ENCODE peak calls at places on chromosomes 12 and 14, in four cellular contexts. One of them, this sample, is unnamed.

GRCh38 chr12:69908208-69908607 is 83.2 kb downstream of the MYRFL start:
- DNase-seq in heart left ventricle: no peak
- DNase-seq in pancreas: no peak
- DNase-seq in gastrocnemius medialis: no peak
- DNase-seq in this sample: no peak

GRCh38 chr12:9349888-9350885 is 142.0 kb upstream of the PZP start:
- DNase-seq in pancreas: no peak
- DNase-seq in heart left ventricle: no peak
- DNase-seq in gastrocnemius medialis: no peak
- DNase-seq in this sample: no peak

GRCh38 chr12:112243255-112243965 is 118.0 kb downstream of the TRAFD1 start:
- DNase-seq in pancreas: no peak
- DNase-seq in heart left ventricle: no peak
- DNase-seq in gastrocnemius medialis: no peak
- DNase-seq in this sample: no peak

GRCh38 chr12:132185698-132186097 is 41.4 kb downstream of the NOC4L start:
- DNase-seq in pancreas: no peak
- DNase-seq in heart left ventricle: no peak
- DNase-seq in gastrocnemius medialis: no peak
- DNase-seq in this sample: no peak

GRCh38 chr12:88408828-88409227 is 171.4 kb downstream of the KITLG start:
- DNase-seq in gastrocnemius medialis: no peak
- DNase-seq in heart left ventricle: no peak
- DNase-seq in pancreas: no peak
- DNase-seq in this sample: no peak

GRCh38 chr14:53786045-53786444 is 170.6 kb downstream of the BMP4 start:
- DNase-seq in heart left ventricle: no peak
- DNase-seq in pancreas: no peak
- DNase-seq in gastrocnemius medialis: no peak
- DNase-seq in this sample: no peak

GRCh38 chr12:6476496-6476895 is 6.0 kb upstream of the VAMP1 start:
- DNase-seq in pancreas: no peak
- DNase-seq in heart left ventricle: no peak
- DNase-seq in gastrocnemius medialis: no peak
- DNase-seq in this sample: no peak

GRCh38 chr12:40238221-40238902 is 13.6 kb downstream of the LRRK2 start:
- DNase-seq in pancreas: no peak
- DNase-seq in heart left ventricle: no peak
- DNase-seq in gastrocnemius medialis: no peak
- DNase-seq in this sample: no peak

GRCh38 chr12:111558107-111558376 is 41.1 kb downstream of the ATXN2 start:
- DNase-seq in pancreas: no peak
- DNase-seq in heart left ventricle: no peak
- DNase-seq in gastrocnemius medialis: no peak
- DNase-seq in this sample: no peak

GRCh38 chr14:97077253-97077653 is 280.1 kb downstream of the VRK1 start:
- DNase-seq in pancreas: no peak
- DNase-seq in gastrocnemius medialis: peak
- DNase-seq in heart left ventricle: peak
- DNase-seq in this sample: peak

GRCh38 chr12:612293-612692 is 51.0 kb downstream of the NINJ2 start:
- DNase-seq in pancreas: no peak
- DNase-seq in heart left ventricle: no peak
- DNase-seq in gastrocnemius medialis: no peak
- DNase-seq in this sample: no peak

GRCh38 chr12:92244036-92244435 is 98.4 kb upstream of the BTG1 start:
- DNase-seq in gastrocnemius medialis: peak
- DNase-seq in pancreas: peak
- DNase-seq in heart left ventricle: peak
- DNase-seq in this sample: peak

GRCh38 chr14:57009585-57010515 is 199.6 kb upstream of the OTX2 start:
- DNase-seq in heart left ventricle: no peak
- DNase-seq in pancreas: no peak
- DNase-seq in gastrocnemius medialis: no peak
- DNase-seq in this sample: no peak

GRCh38 chr12:46524778-46525177 is 152.2 kb upstream of the SLC38A2 start:
- DNase-seq in pancreas: peak
- DNase-seq in heart left ventricle: peak
- DNase-seq in gastrocnemius medialis: peak
- DNase-seq in this sample: peak

GRCh38 chr14:32230181-32230580 is 27.1 kb upstream of the RNU6-8 start:
- DNase-seq in gastrocnemius medialis: no peak
- DNase-seq in heart left ventricle: no peak
- DNase-seq in pancreas: no peak
- DNase-seq in this sample: no peak

GRCh38 chr14:94769413-94770250 is at the start of gene GSC:
- DNase-seq in gastrocnemius medialis: peak
- DNase-seq in pancreas: peak
- DNase-seq in heart left ventricle: peak
- DNase-seq in this sample: no peak

GRCh38 chr12:98154850-98155249 is 360.5 kb upstream of the TMPO start:
- DNase-seq in pancreas: no peak
- DNase-seq in gastrocnemius medialis: no peak
- DNase-seq in heart left ventricle: no peak
- DNase-seq in this sample: no peak

GRCh38 chr12:123763093-123763492 is 992 bp downstream of the DNAH10 start:
- DNase-seq in heart left ventricle: no peak
- DNase-seq in pancreas: no peak
- DNase-seq in gastrocnemius medialis: no peak
- DNase-seq in this sample: no peak

GRCh38 chr14:52304248-52304904 is 9.7 kb upstream of the PTGER2 start:
- DNase-seq in pancreas: no peak
- DNase-seq in heart left ventricle: no peak
- DNase-seq in gastrocnemius medialis: no peak
- DNase-seq in this sample: no peak

GRCh38 chr12:131089526-131090253 is 136.0 kb downstream of the ADGRD1 start:
- DNase-seq in heart left ventricle: peak
- DNase-seq in pancreas: no peak
- DNase-seq in gastrocnemius medialis: no peak
- DNase-seq in this sample: no peak

GRCh38 chr12:125090437-125090836 is 25.2 kb downstream of the AACS start:
- DNase-seq in heart left ventricle: no peak
- DNase-seq in pancreas: no peak
- DNase-seq in gastrocnemius medialis: no peak
- DNase-seq in this sample: no peak
- H3K27ac ChIP-seq in heart left ventricle: no peak
- H3K27ac ChIP-seq in pancreas: no peak
- H3K27ac ChIP-seq in gastrocnemius medialis: no peak
- H3K27ac ChIP-seq in this sample: no peak

GRCh38 chr14:61268797-61269196 is 12.3 kb downstream of the TMEM30B start:
- DNase-seq in gastrocnemius medialis: no peak
- DNase-seq in pancreas: no peak
- DNase-seq in heart left ventricle: no peak
- DNase-seq in this sample: no peak
- H3K27ac ChIP-seq in gastrocnemius medialis: no peak
- H3K27ac ChIP-seq in pancreas: no peak
- H3K27ac ChIP-seq in heart left ventricle: no peak
- H3K27ac ChIP-seq in this sample: no peak

GRCh38 chr14:102602421-102603292 is 10.2 kb downstream of the RCOR1 start:
- DNase-seq in pancreas: no peak
- DNase-seq in gastrocnemius medialis: no peak
- DNase-seq in heart left ventricle: no peak
- DNase-seq in this sample: no peak

GRCh38 chr14:102605026-102605425 is 12.6 kb downstream of the RCOR1 start:
- DNase-seq in pancreas: no peak
- DNase-seq in gastrocnemius medialis: no peak
- DNase-seq in heart left ventricle: no peak
- DNase-seq in this sample: no peak

GRCh38 chr14:102604183-102604582 is 11.7 kb downstream of the RCOR1 start:
- DNase-seq in heart left ventricle: no peak
- DNase-seq in pancreas: no peak
- DNase-seq in gastrocnemius medialis: no peak
- DNase-seq in this sample: no peak

GRCh38 chr14:102601378-102601925 is 9.0 kb downstream of the RCOR1 start:
- DNase-seq in gastrocnemius medialis: no peak
- DNase-seq in pancreas: no peak
- DNase-seq in heart left ventricle: no peak
- DNase-seq in this sample: no peak

GRCh38 chr14:102603293-102603907 is 11.0 kb downstream of the RCOR1 start:
- DNase-seq in pancreas: no peak
- DNase-seq in heart left ventricle: no peak
- DNase-seq in gastrocnemius medialis: no peak
- DNase-seq in this sample: no peak
- H3K27ac ChIP-seq in pancreas: no peak
- H3K27ac ChIP-seq in heart left ventricle: no peak
- H3K27ac ChIP-seq in gastrocnemius medialis: no peak
- H3K27ac ChIP-seq in this sample: no peak

DNA sequence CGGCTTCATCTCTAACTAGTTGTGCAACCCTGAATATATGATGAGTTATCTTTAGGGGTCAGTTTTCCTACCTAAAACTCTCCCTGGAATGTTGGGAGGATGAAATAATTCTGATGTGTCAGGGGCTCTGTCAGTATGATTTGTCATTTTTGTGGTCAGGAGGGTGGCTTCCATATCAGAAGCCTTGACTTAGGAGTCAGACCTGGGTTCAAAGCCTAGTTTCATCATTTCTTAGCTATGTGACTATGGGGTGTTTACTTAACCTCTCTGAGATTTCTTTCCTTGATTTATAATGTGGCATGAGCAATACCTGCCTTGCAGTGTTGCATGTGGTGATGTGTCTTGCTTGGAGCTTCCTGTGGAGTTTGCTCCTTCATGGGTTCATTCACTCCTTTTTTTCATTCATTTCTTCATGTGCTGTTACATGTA is 146.8 kb downstream of the CHST11 start:
- DNase-seq in pancreas: no peak
- DNase-seq in heart left ventricle: no peak
- DNase-seq in gastrocnemius medialis: no peak
- DNase-seq in this sample: no peak
- H3K27ac ChIP-seq in pancreas: peak
- H3K27ac ChIP-seq in heart left ventricle: no peak
- H3K27ac ChIP-seq in gastrocnemius medialis: peak
- H3K27ac ChIP-seq in this sample: peak

GRCh38 chr14:105337966-105338365 is 23.4 kb downstream of the PACS2 start:
- DNase-seq in gastrocnemius medialis: peak
- DNase-seq in pancreas: no peak
- DNase-seq in heart left ventricle: peak
- DNase-seq in this sample: peak

GRCh38 chr14:105337433-105337832 is 22.9 kb downstream of the PACS2 start:
- DNase-seq in heart left ventricle: no peak
- DNase-seq in pancreas: no peak
- DNase-seq in gastrocnemius medialis: no peak
- DNase-seq in this sample: no peak

GRCh38 chr14:105338392-105338791 is 23.8 kb downstream of the PACS2 start:
- DNase-seq in gastrocnemius medialis: no peak
- DNase-seq in pancreas: no peak
- DNase-seq in heart left ventricle: no peak
- DNase-seq in this sample: no peak

GRCh38 chr14:105343194-105343593 is 28.6 kb downstream of the PACS2 start:
- DNase-seq in heart left ventricle: no peak
- DNase-seq in pancreas: no peak
- DNase-seq in gastrocnemius medialis: no peak
- DNase-seq in this sample: no peak

GRCh38 chr14:105340821-105341408 is 26.4 kb downstream of the PACS2 start:
- DNase-seq in heart left ventricle: no peak
- DNase-seq in gastrocnemius medialis: no peak
- DNase-seq in pancreas: no peak
- DNase-seq in this sample: no peak
- H3K27ac ChIP-seq in heart left ventricle: peak
- H3K27ac ChIP-seq in gastrocnemius medialis: peak
- H3K27ac ChIP-seq in pancreas: no peak
- H3K27ac ChIP-seq in this sample: no peak

GRCh38 chr12:117968826-117969659 is at the start of gene KSR2:
- DNase-seq in pancreas: peak
- DNase-seq in gastrocnemius medialis: no peak
- DNase-seq in heart left ventricle: no peak
- DNase-seq in this sample: no peak
- H3K27ac ChIP-seq in pancreas: peak
- H3K27ac ChIP-seq in gastrocnemius medialis: no peak
- H3K27ac ChIP-seq in heart left ventricle: no peak
- H3K27ac ChIP-seq in this sample: no peak

DNA sequence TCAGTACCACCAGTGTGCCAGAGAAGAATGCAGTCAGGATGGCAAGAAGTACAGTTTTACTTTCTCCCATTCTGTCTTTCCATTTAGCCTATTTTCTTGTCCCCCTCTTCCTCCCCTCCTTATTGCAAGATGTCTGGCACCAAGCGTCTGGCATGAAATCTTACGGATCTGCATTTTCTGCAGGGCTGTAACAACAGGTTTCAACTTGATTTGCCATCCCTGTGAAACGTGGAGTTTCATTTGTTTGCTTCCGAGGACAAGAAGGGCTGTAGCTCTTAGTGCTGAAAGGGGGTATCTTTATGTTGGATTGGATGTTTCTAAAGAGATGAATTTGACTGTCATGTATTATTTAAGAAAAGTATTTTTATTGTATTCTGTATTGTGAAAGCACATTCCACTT is 1110.6 kb downstream of the BCL11B start:
- DNase-seq in pancreas: no peak
- DNase-seq in heart left ventricle: no peak
- DNase-seq in gastrocnemius medialis: no peak
- DNase-seq in this sample: no peak
- H3K27ac ChIP-seq in pancreas: no peak
- H3K27ac ChIP-seq in heart left ventricle: no peak
- H3K27ac ChIP-seq in gastrocnemius medialis: no peak
- H3K27ac ChIP-seq in this sample: no peak

GRCh38 chr12:74719447-74719846 is 181.8 kb downstream of the ATXN7L3B start:
- DNase-seq in gastrocnemius medialis: no peak
- DNase-seq in heart left ventricle: no peak
- DNase-seq in pancreas: no peak
- DNase-seq in this sample: no peak

GRCh38 chr12:74725154-74725553 is 187.5 kb downstream of the ATXN7L3B start:
- DNase-seq in heart left ventricle: no peak
- DNase-seq in pancreas: no peak
- DNase-seq in gastrocnemius medialis: no peak
- DNase-seq in this sample: no peak

GRCh38 chr12:74728006-74728405 is 190.4 kb downstream of the ATXN7L3B start:
- DNase-seq in pancreas: no peak
- DNase-seq in heart left ventricle: no peak
- DNase-seq in gastrocnemius medialis: no peak
- DNase-seq in this sample: no peak

GRCh38 chr12:74722709-74723108 is 185.1 kb downstream of the ATXN7L3B start:
- DNase-seq in gastrocnemius medialis: no peak
- DNase-seq in pancreas: no peak
- DNase-seq in heart left ventricle: no peak
- DNase-seq in this sample: no peak
- H3K27ac ChIP-seq in gastrocnemius medialis: no peak
- H3K27ac ChIP-seq in pancreas: no peak
- H3K27ac ChIP-seq in heart left ventricle: no peak
- H3K27ac ChIP-seq in this sample: no peak

This sample was measured in tibial artery.